ENCODE peak calls at places on chromosomes 1 and 21, in four cellular contexts. One of them, this sample, is unnamed.

GRCh38 chr21:36551326-36551725 is 71.4 kb upstream of the CLDN14 start:
- DNase-seq in endothelial cell: no peak
- DNase-seq in HFFc6: no peak
- DNase-seq in Calu3: no peak
- DNase-seq in this sample: no peak

GRCh38 chr1:186997877-186998276 is 169.1 kb downstream of the PLA2G4A start:
- DNase-seq in endothelial cell: no peak
- DNase-seq in HFFc6: no peak
- DNase-seq in Calu3: no peak
- DNase-seq in this sample: no peak

GRCh38 chr1:53380296-53380695 is 52.4 kb upstream of the LRP8 start:
- DNase-seq in endothelial cell: no peak
- DNase-seq in HFFc6: no peak
- DNase-seq in Calu3: no peak
- DNase-seq in this sample: no peak

GRCh38 chr21:44742418-44743153 is 31.2 kb upstream of the TSPEAR start:
- DNase-seq in endothelial cell: no peak
- DNase-seq in HFFc6: peak
- DNase-seq in Calu3: no peak
- DNase-seq in this sample: peak

GRCh38 chr1:117735045-117735992 is 129.5 kb downstream of the TENT5C start:
- DNase-seq in endothelial cell: no peak
- DNase-seq in HFFc6: peak
- DNase-seq in Calu3: peak
- DNase-seq in this sample: peak

GRCh38 chr1:155973723-155974122 is 4.6 kb downstream of the ARHGEF2 start:
- DNase-seq in endothelial cell: no peak
- DNase-seq in HFFc6: no peak
- DNase-seq in Calu3: no peak
- DNase-seq in this sample: no peak

GRCh38 chr21:42157606-42158310 is 61.2 kb upstream of the ABCG1 start:
- DNase-seq in endothelial cell: no peak
- DNase-seq in HFFc6: no peak
- DNase-seq in Calu3: no peak
- DNase-seq in this sample: no peak

GRCh38 chr21:46191257-46191685 is 7.0 kb upstream of the SPATC1L start:
- DNase-seq in endothelial cell: no peak
- DNase-seq in HFFc6: peak
- DNase-seq in Calu3: no peak
- DNase-seq in this sample: no peak

GRCh38 chr21:33541756-33542639 is at the start of gene GART:
- DNase-seq in endothelial cell: peak
- DNase-seq in HFFc6: peak
- DNase-seq in Calu3: peak
- DNase-seq in this sample: peak

GRCh38 chr1:100455478-100456072 is 82.4 kb upstream of the GPR88 start:
- DNase-seq in endothelial cell: no peak
- DNase-seq in HFFc6: peak
- DNase-seq in Calu3: no peak
- DNase-seq in this sample: no peak

GRCh38 chr1:35810096-35810860 is 2.5 kb downstream of the AGO4 start:
- DNase-seq in endothelial cell: no peak
- DNase-seq in HFFc6: peak
- DNase-seq in Calu3: no peak
- DNase-seq in this sample: no peak

GRCh38 chr1:18004257-18004656 is 103.3 kb upstream of the IGSF21 start:
- DNase-seq in endothelial cell: no peak
- DNase-seq in HFFc6: no peak
- DNase-seq in Calu3: no peak
- DNase-seq in this sample: no peak

GRCh38 chr1:83791821-83792437 is 207.0 kb downstream of the TTLL7 start:
- DNase-seq in endothelial cell: no peak
- DNase-seq in HFFc6: peak
- DNase-seq in Calu3: no peak
- DNase-seq in this sample: no peak

GRCh38 chr1:51607676-51608075 is 9.2 kb upstream of the OSBPL9 start:
- DNase-seq in endothelial cell: no peak
- DNase-seq in HFFc6: no peak
- DNase-seq in Calu3: no peak
- DNase-seq in this sample: no peak

GRCh38 chr1:41360074-41361027 is 883 bp upstream of the FOXO6 start:
- DNase-seq in endothelial cell: no peak
- DNase-seq in HFFc6: no peak
- DNase-seq in Calu3: no peak
- DNase-seq in this sample: no peak

GRCh38 chr1:150507912-150508864 is at the start of gene ECM1:
- DNase-seq in endothelial cell: no peak
- DNase-seq in HFFc6: peak
- DNase-seq in Calu3: peak
- DNase-seq in this sample: no peak

GRCh38 chr1:153652795-153653507 is 5.6 kb upstream of the SNAPIN start:
- DNase-seq in endothelial cell: no peak
- DNase-seq in HFFc6: peak
- DNase-seq in Calu3: no peak
- DNase-seq in this sample: no peak

GRCh38 chr21:38777521-38777920 is 28.2 kb upstream of the ETS2 start:
- DNase-seq in endothelial cell: no peak
- DNase-seq in HFFc6: no peak
- DNase-seq in Calu3: no peak
- DNase-seq in this sample: no peak

GRCh38 chr1:70990460-70991253 is 57.0 kb downstream of the PTGER3 start:
- DNase-seq in endothelial cell: no peak
- DNase-seq in HFFc6: no peak
- DNase-seq in Calu3: no peak
- DNase-seq in this sample: no peak

GRCh38 chr1:185075476-185075875 is 30.1 kb downstream of the RNF2 start:
- DNase-seq in endothelial cell: no peak
- DNase-seq in HFFc6: no peak
- DNase-seq in Calu3: no peak
- DNase-seq in this sample: no peak

GRCh38 chr21:46066843-46067331 is 31.0 kb upstream of the COL6A2 start:
- DNase-seq in endothelial cell: no peak
- DNase-seq in HFFc6: no peak
- DNase-seq in Calu3: no peak
- DNase-seq in this sample: no peak

GRCh38 chr1:42417191-42417590 is 36.6 kb downstream of the RIMKLA start:
- DNase-seq in endothelial cell: no peak
- DNase-seq in HFFc6: no peak
- DNase-seq in Calu3: no peak
- DNase-seq in this sample: no peak

GRCh38 chr1:153649867-153650235 is 8.7 kb upstream of the SNAPIN start:
- DNase-seq in endothelial cell: no peak
- DNase-seq in HFFc6: no peak
- DNase-seq in Calu3: no peak
- DNase-seq in this sample: no peak

GRCh38 chr1:41361028-41361494 is at the start of gene FOXO6:
- DNase-seq in endothelial cell: peak
- DNase-seq in HFFc6: peak
- DNase-seq in Calu3: peak
- DNase-seq in this sample: peak

GRCh38 chr1:116755036-116755435 is 806 bp downstream of the CD2 start:
- DNase-seq in endothelial cell: no peak
- DNase-seq in HFFc6: no peak
- DNase-seq in Calu3: no peak
- DNase-seq in this sample: no peak

GRCh38 chr1:186375929-186376330 is 292 bp downstream of the ODR4 start:
- DNase-seq in endothelial cell: no peak
- DNase-seq in HFFc6: no peak
- DNase-seq in Calu3: no peak
- DNase-seq in this sample: no peak

GRCh38 chr1:227919916-227920315 is 27.8 kb downstream of the WNT9A start:
- DNase-seq in endothelial cell: no peak
- DNase-seq in HFFc6: no peak
- DNase-seq in Calu3: no peak
- DNase-seq in this sample: no peak

This sample was measured in HepG2.